ENCODE peak calls at places on chromosomes 13 and 19, in five cellular contexts. C is neural progenitor cell, J is SK-N-SH, G is GM23338, V is IMR-90. R is an unnamed sample.

GRCh38 chr19:17279436-17279835 is 2.3 kb upstream of the ANKLE1 start:
- DNase-seq in C (no peak), J (peak; percentile 51), G (no peak), V (no peak), R (no peak)

GRCh38 chr13:80082396-80083096 is 258.4 kb downstream of the SPRY2 start:
- DNase-seq in C (no peak), J (no peak), G (no peak), V (peak; percentile 74), R (peak; percentile 88)

GRCh38 chr19:49340865-49341718 is 5.9 kb downstream of the CD37 start:
- DNase-seq in C (no peak), J (no peak), G (no peak), V (no peak), R (no peak)

GRCh38 chr19:49684251-49684982 is 5.0 kb upstream of the ADM5 start:
- DNase-seq in C (peak; percentile 42), J (peak; percentile 68), G (peak; percentile 75), V (no peak), R (no peak)

GRCh38 chr19:2115324-2115723 is 18.6 kb downstream of the IZUMO4 start:
- DNase-seq in C (no peak), J (no peak), G (no peak), V (no peak), R (no peak)

GRCh38 chr19:21439372-21439771 is 42.4 kb downstream of the ZNF493 start:
- DNase-seq in C (no peak), J (no peak), G (no peak), V (no peak), R (no peak)

GRCh38 chr19:10292789-10293636 is 3.3 kb downstream of the ICAM5 start:
- DNase-seq in C (peak; percentile 49), J (no peak), G (peak; percentile 65), V (no peak), R (no peak)

GRCh38 chr19:47363758-47364529 is 14.8 kb downstream of the DHX34 start:
- DNase-seq in C (peak; percentile 28), J (peak; percentile 29), G (peak; percentile 58), V (peak; percentile 65), R (no peak)

GRCh38 chr19:19464339-19465098 is 50.8 kb downstream of the TSSK6 start:
- DNase-seq in C (peak; percentile 83), J (no peak), G (peak; percentile 86), V (peak; percentile 73), R (peak; percentile 62)

DNA sequence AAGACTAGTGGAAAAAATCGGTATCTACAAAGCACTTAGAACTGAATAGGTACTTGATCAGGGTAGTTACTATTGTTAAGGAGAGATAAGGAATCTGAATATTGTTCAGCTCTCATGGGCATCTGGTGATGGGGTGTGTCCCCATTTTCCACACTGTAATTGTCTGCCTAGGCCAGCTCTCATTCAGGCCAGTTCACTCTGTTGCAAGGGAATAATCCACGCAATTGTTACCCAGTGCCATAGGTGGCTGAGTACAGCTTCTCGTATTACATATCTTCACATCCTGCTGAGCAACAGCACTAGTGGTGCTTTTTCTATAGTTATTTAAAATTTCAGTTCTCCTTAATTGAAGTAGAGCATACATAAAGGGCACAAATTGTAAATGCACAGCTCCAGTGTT is 45.6 kb upstream of the C13orf42 start:
- DNase-seq in C (no peak), J (no peak), G (no peak), V (no peak), R (no peak)
- H3K4me1 ChIP-seq in C (peaks cover 9% of the 10 kb centered on the region), J (no peaks in the 10 kb centered on the region), G (peaks cover 59% of the 10 kb centered on the region), V (no peaks in the 10 kb centered on the region), R (no peaks in the 10 kb centered on the region)

GRCh38 chr19:43763473-43763939 is 8.7 kb upstream of the SMG9 start:
- DNase-seq in C (no peak), J (no peak), G (no peak), V (peak; percentile 45), R (peak; percentile 55)
- H3K4me3 ChIP-seq in C (no peak overlapping the region), J (no peak overlapping the region), G (no peak overlapping the region), V (no peak overlapping the region), R (no peak overlapping the region)

GRCh38 chr13:39013462-39013861 is 22.8 kb upstream of the STOML3 start:
- DNase-seq in C (no peak), J (no peak), G (no peak), V (no peak), R (no peak)
- H2AFZ ChIP-seq in C (no peak overlapping the region), J (no peak overlapping the region), G (no peak overlapping the region), V (peak overlapping the region; percentile 46), R (no peak overlapping the region)

GRCh38 chr19:45895519-45895972 is 6.9 kb downstream of the MYPOP start:
- DNase-seq in C (no peak), J (no peak), G (no peak), V (no peak), R (no peak)
- H3K4me1 ChIP-seq in C (no peaks in the 10 kb centered on the region), J (no peaks in the 10 kb centered on the region), G (peaks cover 3% of the 10 kb centered on the region), V (no peaks in the 10 kb centered on the region), R (no peaks in the 10 kb centered on the region)

DNA sequence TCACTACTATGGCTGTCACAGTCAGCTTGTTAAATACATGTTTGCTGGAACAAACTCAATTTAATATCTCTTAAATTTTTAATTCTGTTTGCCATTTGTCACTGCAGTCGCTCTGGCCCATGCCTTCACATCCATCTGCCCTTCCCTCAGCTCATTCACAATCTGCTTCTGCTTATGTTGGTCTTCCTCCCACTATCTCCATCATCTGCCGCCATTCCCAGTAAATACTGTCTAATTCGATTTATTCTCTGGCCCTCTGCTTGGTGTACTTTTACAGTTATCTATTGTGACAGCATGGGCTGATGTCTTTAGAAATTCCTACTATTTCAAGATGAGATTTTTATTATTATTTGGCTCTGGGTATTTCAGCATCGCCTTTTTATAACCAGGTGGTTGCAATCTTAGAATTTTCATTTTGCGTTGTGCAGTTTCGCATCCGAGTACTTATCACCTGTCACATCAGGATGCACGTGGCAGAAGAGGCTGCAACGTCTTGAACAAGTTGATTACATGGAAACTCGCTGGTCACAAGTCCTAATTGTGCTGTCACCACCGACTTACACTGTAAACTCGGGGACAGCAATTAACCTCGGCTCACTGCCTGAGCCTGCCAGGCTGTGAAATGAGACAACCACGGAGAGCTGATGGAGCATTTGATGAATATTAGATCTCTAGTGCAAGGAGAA is 158.4 kb downstream of the MYO16 start:
- DNase-seq in C (no peak), J (peak; percentile 70), G (no peak), V (no peak), R (no peak)
- H3K4me3 ChIP-seq in C (no peak overlapping the region), J (no peak overlapping the region), G (no peak overlapping the region), V (no peak overlapping the region), R (no peak overlapping the region)

DNA sequence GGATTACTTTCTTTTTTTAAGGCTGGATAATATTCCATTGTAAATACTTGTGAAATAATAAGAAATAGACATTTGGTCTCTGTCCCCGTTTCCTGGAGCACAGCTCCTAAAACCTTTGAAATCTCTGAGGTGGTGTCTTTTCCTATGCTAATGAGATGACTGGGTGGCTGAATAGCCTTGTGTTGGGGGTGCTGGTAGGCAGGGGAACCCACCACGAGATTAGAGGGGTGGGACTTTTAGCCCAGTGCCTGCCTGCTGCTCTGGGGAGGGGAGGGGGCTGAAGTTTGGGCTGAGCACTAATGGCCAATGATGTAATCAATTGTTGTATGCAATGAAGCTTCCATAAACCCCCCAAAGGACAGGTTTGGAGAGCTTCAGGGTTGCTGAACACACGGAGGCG is 175.7 kb downstream of the FGF9 start:
- DNase-seq in C (no peak), J (no peak), G (peak; percentile 39), V (no peak), R (no peak)
- H2AFZ ChIP-seq in C (peak overlapping the region; percentile 34), J (no peak overlapping the region), G (no peak overlapping the region), V (no peak overlapping the region), R (no peak overlapping the region)

GRCh38 chr19:35740423-35741215 is 1.6 kb downstream of the IGFLR1 start:
- DNase-seq in C (peak; percentile 99), J (peak; percentile 99), G (peak; percentile 99), V (peak; percentile 93), R (peak; percentile 89)
- H3K4me1 ChIP-seq in C (peaks cover 9% of the 10 kb centered on the region), J (peaks cover 18% of the 10 kb centered on the region), G (peaks cover 4% of the 10 kb centered on the region), V (peaks cover 3% of the 10 kb centered on the region), R (peaks cover 5% of the 10 kb centered on the region)

DNA sequence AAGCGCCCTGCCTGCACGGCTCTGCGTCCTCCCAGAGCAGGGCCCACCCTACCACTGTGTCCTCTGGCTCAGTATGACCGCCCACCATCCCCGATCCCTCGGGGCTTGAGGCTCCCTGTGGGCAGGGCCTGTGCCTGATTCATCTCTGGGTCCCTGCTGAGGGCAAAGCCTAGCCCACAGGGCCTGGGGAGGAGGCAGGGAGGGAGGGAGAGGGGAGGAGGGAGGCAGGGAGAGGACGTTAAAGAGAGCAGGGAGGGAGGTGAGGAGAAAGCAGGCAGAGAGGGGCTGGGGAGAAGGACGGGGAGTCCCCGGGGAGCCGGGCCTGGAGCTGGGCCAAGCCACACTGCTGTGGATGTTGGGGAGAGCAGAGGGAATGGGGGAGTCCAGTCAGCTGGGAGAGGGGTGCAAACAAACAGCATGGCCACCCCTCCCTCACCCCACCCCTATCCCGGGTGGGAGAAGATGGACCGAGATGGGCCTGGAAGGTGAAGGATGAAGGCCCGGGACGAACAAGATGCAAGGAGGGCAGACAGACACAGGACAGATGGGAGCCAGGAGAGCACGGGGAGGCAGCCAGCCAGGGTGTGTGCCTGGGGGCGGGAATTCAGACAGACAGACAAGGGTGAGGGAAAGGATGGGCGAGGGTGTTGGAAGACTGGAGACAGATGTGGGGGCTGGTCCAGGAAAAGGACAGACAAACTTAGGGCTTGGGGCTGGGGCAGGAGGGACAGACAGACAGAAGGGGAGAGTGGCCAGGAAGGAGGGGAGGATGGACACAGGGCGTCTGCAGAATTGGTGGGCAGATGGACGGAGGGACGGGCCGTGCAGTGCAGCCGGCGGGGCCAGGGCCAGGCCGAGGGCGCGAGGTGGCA is 4.2 kb upstream of the ERFL start:
- DNase-seq in C (no peak), J (peak; percentile 68), G (peak; percentile 45), V (no peak), R (no peak)
- H3K4me3 ChIP-seq in C (no peak overlapping the region), J (no peak overlapping the region), G (peak overlapping the region; percentile 28), V (no peak overlapping the region), R (no peak overlapping the region)

GRCh38 chr13:45441633-45442032 is 23.1 kb upstream of the COG3 start:
- DNase-seq in C (no peak), J (no peak), G (no peak), V (peak; percentile 10), R (peak; percentile 17)
- H2AFZ ChIP-seq in C (no peak overlapping the region), J (peak overlapping the region; percentile 58), G (no peak overlapping the region), V (no peak overlapping the region), R (no peak overlapping the region)

R was measured in astrocyte.